ENCODE peak calls at places on chromosomes 13 and 19, in nine cellular contexts. One of them, this sample, is unnamed.

GRCh38 chr13:21039097-21039800 is 22.1 kb downstream of the LATS2 start:
- DNase-seq in activated CD4-positive, alpha-beta T cell treated with anti-CD3 and anti-CD28 coated beads, Interleukin-2, amount 50 U/mL, for 1 hour: no peak
- DNase-seq in lower lobe of right lung: no peak
- DNase-seq in effector memory CD4-positive, alpha-beta T cell: no peak
- DNase-seq in activated T-cell treated with anti-CD3 and anti-CD28 coated beads for 24 hours: no peak
- DNase-seq in activated naive CD4-positive, alpha-beta T cell treated with anti-CD3 and anti-CD28 coated beads, Interleukin-2, amount 10 ng/mL, durations not matched to agents 7 days and 5 days: no peak
- DNase-seq in EL: no peak
- DNase-seq in iris pigment epithelial cell: no peak
- DNase-seq in C1 segment of cervical spinal cord: no peak
- DNase-seq in this sample: no peak

GRCh38 chr13:57128909-57129308 is 11.8 kb upstream of the PRR20A start:
- DNase-seq in activated CD4-positive, alpha-beta T cell treated with anti-CD3 and anti-CD28 coated beads, Interleukin-2, amount 50 U/mL, for 1 hour: no peak
- DNase-seq in lower lobe of right lung: no peak
- DNase-seq in effector memory CD4-positive, alpha-beta T cell: no peak
- DNase-seq in activated T-cell treated with anti-CD3 and anti-CD28 coated beads for 24 hours: no peak
- DNase-seq in activated naive CD4-positive, alpha-beta T cell treated with anti-CD3 and anti-CD28 coated beads, Interleukin-2, amount 10 ng/mL, durations not matched to agents 7 days and 5 days: no peak
- DNase-seq in EL: no peak
- DNase-seq in iris pigment epithelial cell: no peak
- DNase-seq in C1 segment of cervical spinal cord: no peak
- DNase-seq in this sample: no peak

GRCh38 chr19:33477781-33478180 is 43.8 kb downstream of the PEPD start:
- DNase-seq in activated CD4-positive, alpha-beta T cell treated with anti-CD3 and anti-CD28 coated beads, Interleukin-2, amount 50 U/mL, for 1 hour: no peak
- DNase-seq in lower lobe of right lung: no peak
- DNase-seq in effector memory CD4-positive, alpha-beta T cell: no peak
- DNase-seq in activated T-cell treated with anti-CD3 and anti-CD28 coated beads for 24 hours: no peak
- DNase-seq in activated naive CD4-positive, alpha-beta T cell treated with anti-CD3 and anti-CD28 coated beads, Interleukin-2, amount 10 ng/mL, durations not matched to agents 7 days and 5 days: no peak
- DNase-seq in EL: no peak
- DNase-seq in iris pigment epithelial cell: peak
- DNase-seq in C1 segment of cervical spinal cord: no peak
- DNase-seq in this sample: no peak

GRCh38 chr19:29836409-29836825 is 24.6 kb downstream of the CCNE1 start:
- DNase-seq in activated CD4-positive, alpha-beta T cell treated with anti-CD3 and anti-CD28 coated beads, Interleukin-2, amount 50 U/mL, for 1 hour: no peak
- DNase-seq in lower lobe of right lung: no peak
- DNase-seq in effector memory CD4-positive, alpha-beta T cell: no peak
- DNase-seq in activated T-cell treated with anti-CD3 and anti-CD28 coated beads for 24 hours: no peak
- DNase-seq in activated naive CD4-positive, alpha-beta T cell treated with anti-CD3 and anti-CD28 coated beads, Interleukin-2, amount 10 ng/mL, durations not matched to agents 7 days and 5 days: peak
- DNase-seq in EL: no peak
- DNase-seq in iris pigment epithelial cell: no peak
- DNase-seq in C1 segment of cervical spinal cord: no peak
- DNase-seq in this sample: no peak

GRCh38 chr19:56297010-56297409 is 17.6 kb downstream of the ZSCAN5A start:
- DNase-seq in activated CD4-positive, alpha-beta T cell treated with anti-CD3 and anti-CD28 coated beads, Interleukin-2, amount 50 U/mL, for 1 hour: no peak
- DNase-seq in lower lobe of right lung: no peak
- DNase-seq in effector memory CD4-positive, alpha-beta T cell: no peak
- DNase-seq in activated T-cell treated with anti-CD3 and anti-CD28 coated beads for 24 hours: no peak
- DNase-seq in activated naive CD4-positive, alpha-beta T cell treated with anti-CD3 and anti-CD28 coated beads, Interleukin-2, amount 10 ng/mL, durations not matched to agents 7 days and 5 days: no peak
- DNase-seq in EL: no peak
- DNase-seq in iris pigment epithelial cell: no peak
- DNase-seq in C1 segment of cervical spinal cord: no peak
- DNase-seq in this sample: no peak

GRCh38 chr13:66348745-66349720 is 881.1 kb downstream of the PCDH9 start:
- DNase-seq in activated CD4-positive, alpha-beta T cell treated with anti-CD3 and anti-CD28 coated beads, Interleukin-2, amount 50 U/mL, for 1 hour: no peak
- DNase-seq in lower lobe of right lung: no peak
- DNase-seq in effector memory CD4-positive, alpha-beta T cell: no peak
- DNase-seq in activated T-cell treated with anti-CD3 and anti-CD28 coated beads for 24 hours: no peak
- DNase-seq in activated naive CD4-positive, alpha-beta T cell treated with anti-CD3 and anti-CD28 coated beads, Interleukin-2, amount 10 ng/mL, durations not matched to agents 7 days and 5 days: no peak
- DNase-seq in EL: no peak
- DNase-seq in iris pigment epithelial cell: no peak
- DNase-seq in C1 segment of cervical spinal cord: peak
- DNase-seq in this sample: no peak

GRCh38 chr19:35901055-35901644 is 810 bp upstream of the NFKBID start:
- DNase-seq in activated CD4-positive, alpha-beta T cell treated with anti-CD3 and anti-CD28 coated beads, Interleukin-2, amount 50 U/mL, for 1 hour: no peak
- DNase-seq in lower lobe of right lung: no peak
- DNase-seq in effector memory CD4-positive, alpha-beta T cell: no peak
- DNase-seq in activated T-cell treated with anti-CD3 and anti-CD28 coated beads for 24 hours: no peak
- DNase-seq in activated naive CD4-positive, alpha-beta T cell treated with anti-CD3 and anti-CD28 coated beads, Interleukin-2, amount 10 ng/mL, durations not matched to agents 7 days and 5 days: no peak
- DNase-seq in EL: peak
- DNase-seq in iris pigment epithelial cell: no peak
- DNase-seq in C1 segment of cervical spinal cord: no peak
- DNase-seq in this sample: peak

GRCh38 chr19:5269926-5270325 is 70.7 kb downstream of the PTPRS start:
- DNase-seq in activated CD4-positive, alpha-beta T cell treated with anti-CD3 and anti-CD28 coated beads, Interleukin-2, amount 50 U/mL, for 1 hour: no peak
- DNase-seq in lower lobe of right lung: no peak
- DNase-seq in effector memory CD4-positive, alpha-beta T cell: no peak
- DNase-seq in activated T-cell treated with anti-CD3 and anti-CD28 coated beads for 24 hours: no peak
- DNase-seq in activated naive CD4-positive, alpha-beta T cell treated with anti-CD3 and anti-CD28 coated beads, Interleukin-2, amount 10 ng/mL, durations not matched to agents 7 days and 5 days: no peak
- DNase-seq in EL: no peak
- DNase-seq in iris pigment epithelial cell: no peak
- DNase-seq in C1 segment of cervical spinal cord: no peak
- DNase-seq in this sample: no peak

GRCh38 chr13:113822956-113823744 is 40.7 kb downstream of the GAS6 start:
- DNase-seq in activated CD4-positive, alpha-beta T cell treated with anti-CD3 and anti-CD28 coated beads, Interleukin-2, amount 50 U/mL, for 1 hour: no peak
- DNase-seq in lower lobe of right lung: no peak
- DNase-seq in effector memory CD4-positive, alpha-beta T cell: no peak
- DNase-seq in activated T-cell treated with anti-CD3 and anti-CD28 coated beads for 24 hours: no peak
- DNase-seq in activated naive CD4-positive, alpha-beta T cell treated with anti-CD3 and anti-CD28 coated beads, Interleukin-2, amount 10 ng/mL, durations not matched to agents 7 days and 5 days: no peak
- DNase-seq in EL: no peak
- DNase-seq in iris pigment epithelial cell: no peak
- DNase-seq in C1 segment of cervical spinal cord: no peak
- DNase-seq in this sample: no peak

GRCh38 chr13:46667687-46668281 is 114.8 kb downstream of the LRCH1 start:
- DNase-seq in activated CD4-positive, alpha-beta T cell treated with anti-CD3 and anti-CD28 coated beads, Interleukin-2, amount 50 U/mL, for 1 hour: no peak
- DNase-seq in lower lobe of right lung: no peak
- DNase-seq in effector memory CD4-positive, alpha-beta T cell: no peak
- DNase-seq in activated T-cell treated with anti-CD3 and anti-CD28 coated beads for 24 hours: no peak
- DNase-seq in activated naive CD4-positive, alpha-beta T cell treated with anti-CD3 and anti-CD28 coated beads, Interleukin-2, amount 10 ng/mL, durations not matched to agents 7 days and 5 days: no peak
- DNase-seq in EL: peak
- DNase-seq in iris pigment epithelial cell: peak
- DNase-seq in C1 segment of cervical spinal cord: no peak
- DNase-seq in this sample: peak

GRCh38 chr19:2546128-2547032 is 70.5 kb downstream of the GADD45B start:
- DNase-seq in activated CD4-positive, alpha-beta T cell treated with anti-CD3 and anti-CD28 coated beads, Interleukin-2, amount 50 U/mL, for 1 hour: no peak
- DNase-seq in lower lobe of right lung: peak
- DNase-seq in effector memory CD4-positive, alpha-beta T cell: no peak
- DNase-seq in activated T-cell treated with anti-CD3 and anti-CD28 coated beads for 24 hours: no peak
- DNase-seq in activated naive CD4-positive, alpha-beta T cell treated with anti-CD3 and anti-CD28 coated beads, Interleukin-2, amount 10 ng/mL, durations not matched to agents 7 days and 5 days: no peak
- DNase-seq in EL: no peak
- DNase-seq in iris pigment epithelial cell: no peak
- DNase-seq in C1 segment of cervical spinal cord: peak
- DNase-seq in this sample: no peak

GRCh38 chr13:23959231-23959862 is 62.0 kb upstream of the C1QTNF9B start:
- DNase-seq in activated CD4-positive, alpha-beta T cell treated with anti-CD3 and anti-CD28 coated beads, Interleukin-2, amount 50 U/mL, for 1 hour: no peak
- DNase-seq in lower lobe of right lung: no peak
- DNase-seq in effector memory CD4-positive, alpha-beta T cell: no peak
- DNase-seq in activated T-cell treated with anti-CD3 and anti-CD28 coated beads for 24 hours: no peak
- DNase-seq in activated naive CD4-positive, alpha-beta T cell treated with anti-CD3 and anti-CD28 coated beads, Interleukin-2, amount 10 ng/mL, durations not matched to agents 7 days and 5 days: no peak
- DNase-seq in EL: no peak
- DNase-seq in iris pigment epithelial cell: peak
- DNase-seq in C1 segment of cervical spinal cord: no peak
- DNase-seq in this sample: peak

GRCh38 chr13:41145136-41145908 is 12.7 kb upstream of the KBTBD6 start:
- DNase-seq in activated CD4-positive, alpha-beta T cell treated with anti-CD3 and anti-CD28 coated beads, Interleukin-2, amount 50 U/mL, for 1 hour: no peak
- DNase-seq in lower lobe of right lung: no peak
- DNase-seq in effector memory CD4-positive, alpha-beta T cell: no peak
- DNase-seq in activated T-cell treated with anti-CD3 and anti-CD28 coated beads for 24 hours: no peak
- DNase-seq in activated naive CD4-positive, alpha-beta T cell treated with anti-CD3 and anti-CD28 coated beads, Interleukin-2, amount 10 ng/mL, durations not matched to agents 7 days and 5 days: no peak
- DNase-seq in EL: peak
- DNase-seq in iris pigment epithelial cell: peak
- DNase-seq in C1 segment of cervical spinal cord: no peak
- DNase-seq in this sample: peak

GRCh38 chr19:4987286-4987685 is 18.4 kb downstream of the KDM4B start:
- DNase-seq in activated CD4-positive, alpha-beta T cell treated with anti-CD3 and anti-CD28 coated beads, Interleukin-2, amount 50 U/mL, for 1 hour: no peak
- DNase-seq in lower lobe of right lung: no peak
- DNase-seq in effector memory CD4-positive, alpha-beta T cell: no peak
- DNase-seq in activated T-cell treated with anti-CD3 and anti-CD28 coated beads for 24 hours: no peak
- DNase-seq in activated naive CD4-positive, alpha-beta T cell treated with anti-CD3 and anti-CD28 coated beads, Interleukin-2, amount 10 ng/mL, durations not matched to agents 7 days and 5 days: no peak
- DNase-seq in EL: no peak
- DNase-seq in iris pigment epithelial cell: no peak
- DNase-seq in C1 segment of cervical spinal cord: no peak
- DNase-seq in this sample: no peak

GRCh38 chr13:98039964-98040363 is 86.5 kb downstream of the IPO5 start:
- DNase-seq in activated CD4-positive, alpha-beta T cell treated with anti-CD3 and anti-CD28 coated beads, Interleukin-2, amount 50 U/mL, for 1 hour: no peak
- DNase-seq in lower lobe of right lung: no peak
- DNase-seq in effector memory CD4-positive, alpha-beta T cell: no peak
- DNase-seq in activated T-cell treated with anti-CD3 and anti-CD28 coated beads for 24 hours: no peak
- DNase-seq in activated naive CD4-positive, alpha-beta T cell treated with anti-CD3 and anti-CD28 coated beads, Interleukin-2, amount 10 ng/mL, durations not matched to agents 7 days and 5 days: no peak
- DNase-seq in EL: no peak
- DNase-seq in iris pigment epithelial cell: no peak
- DNase-seq in C1 segment of cervical spinal cord: no peak
- DNase-seq in this sample: no peak

GRCh38 chr13:20388184-20388583 is 137.5 kb downstream of the CRYL1 start:
- DNase-seq in activated CD4-positive, alpha-beta T cell treated with anti-CD3 and anti-CD28 coated beads, Interleukin-2, amount 50 U/mL, for 1 hour: no peak
- DNase-seq in lower lobe of right lung: no peak
- DNase-seq in effector memory CD4-positive, alpha-beta T cell: no peak
- DNase-seq in activated T-cell treated with anti-CD3 and anti-CD28 coated beads for 24 hours: no peak
- DNase-seq in activated naive CD4-positive, alpha-beta T cell treated with anti-CD3 and anti-CD28 coated beads, Interleukin-2, amount 10 ng/mL, durations not matched to agents 7 days and 5 days: no peak
- DNase-seq in EL: no peak
- DNase-seq in iris pigment epithelial cell: no peak
- DNase-seq in C1 segment of cervical spinal cord: no peak
- DNase-seq in this sample: no peak

GRCh38 chr19:40807147-40808020 is 8.4 kb downstream of the EGLN2 start:
- DNase-seq in activated CD4-positive, alpha-beta T cell treated with anti-CD3 and anti-CD28 coated beads, Interleukin-2, amount 50 U/mL, for 1 hour: no peak
- DNase-seq in lower lobe of right lung: no peak
- DNase-seq in effector memory CD4-positive, alpha-beta T cell: no peak
- DNase-seq in activated T-cell treated with anti-CD3 and anti-CD28 coated beads for 24 hours: no peak
- DNase-seq in activated naive CD4-positive, alpha-beta T cell treated with anti-CD3 and anti-CD28 coated beads, Interleukin-2, amount 10 ng/mL, durations not matched to agents 7 days and 5 days: no peak
- DNase-seq in EL: no peak
- DNase-seq in iris pigment epithelial cell: no peak
- DNase-seq in C1 segment of cervical spinal cord: no peak
- DNase-seq in this sample: peak

GRCh38 chr13:24264976-24265375 is 44.4 kb upstream of the C1QTNF9 start:
- DNase-seq in activated CD4-positive, alpha-beta T cell treated with anti-CD3 and anti-CD28 coated beads, Interleukin-2, amount 50 U/mL, for 1 hour: peak
- DNase-seq in lower lobe of right lung: peak
- DNase-seq in effector memory CD4-positive, alpha-beta T cell: peak
- DNase-seq in activated T-cell treated with anti-CD3 and anti-CD28 coated beads for 24 hours: peak
- DNase-seq in activated naive CD4-positive, alpha-beta T cell treated with anti-CD3 and anti-CD28 coated beads, Interleukin-2, amount 10 ng/mL, durations not matched to agents 7 days and 5 days: peak
- DNase-seq in EL: no peak
- DNase-seq in iris pigment epithelial cell: no peak
- DNase-seq in C1 segment of cervical spinal cord: no peak
- DNase-seq in this sample: no peak

GRCh38 chr19:35636651-35637050 is 4.9 kb upstream of the ETV2 start:
- DNase-seq in activated CD4-positive, alpha-beta T cell treated with anti-CD3 and anti-CD28 coated beads, Interleukin-2, amount 50 U/mL, for 1 hour: no peak
- DNase-seq in lower lobe of right lung: no peak
- DNase-seq in effector memory CD4-positive, alpha-beta T cell: no peak
- DNase-seq in activated T-cell treated with anti-CD3 and anti-CD28 coated beads for 24 hours: no peak
- DNase-seq in activated naive CD4-positive, alpha-beta T cell treated with anti-CD3 and anti-CD28 coated beads, Interleukin-2, amount 10 ng/mL, durations not matched to agents 7 days and 5 days: no peak
- DNase-seq in EL: no peak
- DNase-seq in iris pigment epithelial cell: no peak
- DNase-seq in C1 segment of cervical spinal cord: no peak
- DNase-seq in this sample: no peak

GRCh38 chr19:50003254-50003788 is 21.9 kb downstream of the VRK3 start:
- DNase-seq in activated CD4-positive, alpha-beta T cell treated with anti-CD3 and anti-CD28 coated beads, Interleukin-2, amount 50 U/mL, for 1 hour: no peak
- DNase-seq in lower lobe of right lung: no peak
- DNase-seq in effector memory CD4-positive, alpha-beta T cell: no peak
- DNase-seq in activated T-cell treated with anti-CD3 and anti-CD28 coated beads for 24 hours: no peak
- DNase-seq in activated naive CD4-positive, alpha-beta T cell treated with anti-CD3 and anti-CD28 coated beads, Interleukin-2, amount 10 ng/mL, durations not matched to agents 7 days and 5 days: no peak
- DNase-seq in EL: no peak
- DNase-seq in iris pigment epithelial cell: no peak
- DNase-seq in C1 segment of cervical spinal cord: no peak
- DNase-seq in this sample: no peak

GRCh38 chr19:31282346-31282745 is 66.9 kb downstream of the TSHZ3 start:
- DNase-seq in activated CD4-positive, alpha-beta T cell treated with anti-CD3 and anti-CD28 coated beads, Interleukin-2, amount 50 U/mL, for 1 hour: no peak
- DNase-seq in lower lobe of right lung: no peak
- DNase-seq in effector memory CD4-positive, alpha-beta T cell: no peak
- DNase-seq in activated T-cell treated with anti-CD3 and anti-CD28 coated beads for 24 hours: no peak
- DNase-seq in activated naive CD4-positive, alpha-beta T cell treated with anti-CD3 and anti-CD28 coated beads, Interleukin-2, amount 10 ng/mL, durations not matched to agents 7 days and 5 days: no peak
- DNase-seq in EL: no peak
- DNase-seq in iris pigment epithelial cell: no peak
- DNase-seq in C1 segment of cervical spinal cord: no peak
- DNase-seq in this sample: no peak

GRCh38 chr13:80965097-80965496 is 624.2 kb upstream of the SPRY2 start:
- DNase-seq in activated CD4-positive, alpha-beta T cell treated with anti-CD3 and anti-CD28 coated beads, Interleukin-2, amount 50 U/mL, for 1 hour: no peak
- DNase-seq in lower lobe of right lung: no peak
- DNase-seq in effector memory CD4-positive, alpha-beta T cell: no peak
- DNase-seq in activated T-cell treated with anti-CD3 and anti-CD28 coated beads for 24 hours: no peak
- DNase-seq in activated naive CD4-positive, alpha-beta T cell treated with anti-CD3 and anti-CD28 coated beads, Interleukin-2, amount 10 ng/mL, durations not matched to agents 7 days and 5 days: no peak
- DNase-seq in EL: no peak
- DNase-seq in iris pigment epithelial cell: no peak
- DNase-seq in C1 segment of cervical spinal cord: no peak
- DNase-seq in this sample: no peak

This sample was measured in GM23248.